ENCODE peak calls at places on chromosome 4, in six cellular contexts. D is lower lobe of right lung, P is colonic mucosa, N is left ventricle myocardium inferior, O is thoracic aorta, H is Peyer's patch. U is an unnamed sample.

GRCh38 chr4:117691572-117692351 is 342.5 kb upstream of the NDST3 start:
- DNase-seq in D (no peak), P (no peak), N (no peak), O (no peak), H (no peak), U (peak; percentile 32)

GRCh38 chr4:89056953-89057398 is at the start of gene FAM13A:
- DNase-seq in D (peak; percentile 76), P (peak; percentile 81), N (peak; percentile 68), O (peak; percentile 59), H (peak; percentile 23), U (peak; percentile 90)

GRCh38 chr4:112982677-112983076 is 66.8 kb upstream of the ANK2 start:
- DNase-seq in D (no peak), P (no peak), N (no peak), O (no peak), H (no peak), U (no peak)

GRCh38 chr4:52780206-52780605 is 29.0 kb upstream of the ERVMER34-1 start:
- DNase-seq in D (no peak), P (no peak), N (peak; percentile 34), O (no peak), H (no peak), U (peak; percentile 34)

GRCh38 chr4:3369781-3370660 is 71.7 kb upstream of the HGFAC start:
- DNase-seq in D (peak; percentile 45), P (no peak), N (peak; percentile 66), O (no peak), H (peak; percentile 29), U (peak; percentile 83)

GRCh38 chr4:176478076-176478475 is 158.3 kb downstream of the SPCS3 start:
- DNase-seq in D (no peak), P (no peak), N (no peak), O (no peak), H (no peak), U (no peak)

GRCh38 chr4:45280121-45280520 is 553.8 kb upstream of the GNPDA2 start:
- DNase-seq in D (no peak), P (no peak), N (no peak), O (no peak), H (no peak), U (no peak)

GRCh38 chr4:24840826-24841587 is 45.6 kb downstream of the SOD3 start:
- DNase-seq in D (no peak), P (no peak), N (no peak), O (no peak), H (no peak), U (no peak)

GRCh38 chr4:128649575-128650205 is 159.8 kb upstream of the JADE1 start:
- DNase-seq in D (no peak), P (peak; percentile 53), N (no peak), O (no peak), H (no peak), U (no peak)

GRCh38 chr4:128322986-128323385 is 35.4 kb upstream of the PGRMC2 start:
- DNase-seq in D (no peak), P (no peak), N (no peak), O (no peak), H (no peak), U (no peak)

GRCh38 chr4:15996773-15997172 is 33.8 kb upstream of the FGFBP2 start:
- DNase-seq in D (no peak), P (no peak), N (no peak), O (no peak), H (no peak), U (no peak)

GRCh38 chr4:138757432-138757831 is 258.1 kb upstream of the NOCT start:
- DNase-seq in D (no peak), P (no peak), N (no peak), O (no peak), H (no peak), U (no peak)

GRCh38 chr4:22969314-22969896 is 276.7 kb downstream of the GBA3 start:
- DNase-seq in D (no peak), P (peak; percentile 19), N (no peak), O (no peak), H (no peak), U (no peak)

GRCh38 chr4:33493231-33493630 is 2751.1 kb downstream of the ARAP2 start:
- DNase-seq in D (no peak), P (no peak), N (no peak), O (no peak), H (no peak), U (no peak)

GRCh38 chr4:76147454-76148141 is 599 bp downstream of the NUP54 start:
- DNase-seq in D (peak; percentile 72), P (peak; percentile 73), N (peak; percentile 18), O (peak; percentile 31), H (peak; percentile 21), U (peak; percentile 77)

GRCh38 chr4:118396881-118397666 is 44.3 kb upstream of the PRSS12 start:
- DNase-seq in D (no peak), P (no peak), N (no peak), O (no peak), H (no peak), U (no peak)

GRCh38 chr4:118086334-118086733 is 52.0 kb downstream of the NDST3 start:
- DNase-seq in D (no peak), P (no peak), N (no peak), O (no peak), H (no peak), U (no peak)

GRCh38 chr4:81625422-81626417 is 154.0 kb upstream of the RASGEF1B start:
- DNase-seq in D (no peak), P (no peak), N (no peak), O (no peak), H (no peak), U (no peak)

GRCh38 chr4:23952258-23952657 is 62.4 kb upstream of the PPARGC1A start:
- DNase-seq in D (no peak), P (no peak), N (no peak), O (no peak), H (no peak), U (no peak)

GRCh38 chr4:6990661-6991060 is 52.5 kb upstream of the TADA2B start:
- DNase-seq in D (no peak), P (no peak), N (no peak), O (no peak), H (no peak), U (no peak)

GRCh38 chr4:6988016-6988715 is 55.0 kb upstream of the TADA2B start:
- DNase-seq in D (no peak), P (no peak), N (no peak), O (no peak), H (no peak), U (no peak)

GRCh38 chr4:6987566-6987920 is 55.6 kb upstream of the TADA2B start:
- DNase-seq in D (no peak), P (no peak), N (no peak), O (no peak), H (no peak), U (no peak)

GRCh38 chr4:6991249-6991648 is 51.9 kb upstream of the TADA2B start:
- DNase-seq in D (no peak), P (no peak), N (no peak), O (no peak), H (no peak), U (no peak)

DNA sequence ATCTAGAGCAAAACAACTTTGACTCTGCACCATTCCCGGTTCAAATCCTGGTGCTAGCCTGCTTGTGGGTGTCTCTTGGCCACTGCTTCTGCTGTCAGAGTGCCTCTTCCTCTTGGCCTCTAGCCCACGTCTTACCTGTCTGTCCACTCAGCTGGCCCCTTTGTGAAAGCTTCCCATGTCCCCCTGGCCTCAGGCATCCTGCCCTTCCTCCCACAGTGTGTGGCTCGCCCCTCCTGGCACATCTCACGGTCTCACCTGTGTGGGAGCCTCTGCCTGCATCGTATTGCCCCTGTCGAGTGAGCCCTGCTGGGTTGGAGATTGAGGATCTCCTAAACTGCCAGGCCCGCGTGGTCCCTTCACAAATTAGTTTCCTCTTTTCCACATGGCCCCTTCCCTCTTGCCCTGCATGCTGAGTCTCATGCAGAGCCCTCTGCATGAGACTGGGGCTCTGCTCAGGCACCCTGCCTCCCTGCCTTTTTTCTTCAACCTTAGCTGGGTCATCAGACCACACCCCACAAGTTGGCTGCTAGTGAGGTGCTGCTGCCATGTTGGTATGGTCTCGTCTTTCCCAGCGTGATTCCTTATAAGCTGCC is 53.7 kb upstream of the TADA2B start:
- DNase-seq in D (no peak), P (no peak), N (no peak), O (no peak), H (no peak), U (no peak)
- H3K4me1 ChIP-seq in D (peaks cover 72% of the 10 kb centered on the region), P (peaks cover 14% of the 10 kb centered on the region), N (peaks cover 88% of the 10 kb centered on the region), O (peaks cover 58% of the 10 kb centered on the region), H (no peaks in the 10 kb centered on the region), U (peaks cover 11% of the 10 kb centered on the region)

GRCh38 chr4:37889849-37890500 is 909 bp upstream of the TBC1D1 start:
- DNase-seq in D (no peak), P (no peak), N (peak; percentile 48), O (no peak), H (no peak), U (peak; percentile 33)
- H3K27ac ChIP-seq in D (peak overlapping the region; percentile 84), P (peak overlapping the region; percentile 47), N (peak overlapping the region; percentile 94), O (peak overlapping the region; percentile 92), H (peak overlapping the region; percentile 94), U (peak overlapping the region; percentile 92)

GRCh38 chr4:40140206-40140605 is 56.6 kb upstream of the RHOH start:
- DNase-seq in D (no peak), P (no peak), N (no peak), O (no peak), H (no peak), U (no peak)

GRCh38 chr4:40130401-40131036 is 66.3 kb upstream of the RHOH start:
- DNase-seq in D (no peak), P (no peak), N (no peak), O (no peak), H (no peak), U (no peak)

GRCh38 chr4:40132816-40133215 is 64.0 kb upstream of the RHOH start:
- DNase-seq in D (no peak), P (no peak), N (no peak), O (no peak), H (no peak), U (no peak)

GRCh38 chr4:40134206-40134917 is 62.5 kb upstream of the RHOH start:
- DNase-seq in D (no peak), P (no peak), N (no peak), O (no peak), H (no peak), U (no peak)
- H3K4me1 ChIP-seq in D (no peaks in the 10 kb centered on the region), P (no peaks in the 10 kb centered on the region), N (no peaks in the 10 kb centered on the region), O (no peaks in the 10 kb centered on the region), H (no peaks in the 10 kb centered on the region), U (no peaks in the 10 kb centered on the region)

GRCh38 chr4:79663157-79663556 is 255.1 kb upstream of the GK2 start:
- DNase-seq in D (no peak), P (no peak), N (no peak), O (no peak), H (no peak), U (no peak)

GRCh38 chr4:79661196-79661595 is 253.2 kb upstream of the GK2 start:
- DNase-seq in D (no peak), P (no peak), N (no peak), O (no peak), H (no peak), U (no peak)

GRCh38 chr4:79666875-79667274 is 258.8 kb upstream of the GK2 start:
- DNase-seq in D (no peak), P (no peak), N (no peak), O (no peak), H (no peak), U (no peak)

GRCh38 chr4:79662651-79663050 is 254.6 kb upstream of the GK2 start:
- DNase-seq in D (no peak), P (no peak), N (no peak), O (no peak), H (no peak), U (no peak)

DNA sequence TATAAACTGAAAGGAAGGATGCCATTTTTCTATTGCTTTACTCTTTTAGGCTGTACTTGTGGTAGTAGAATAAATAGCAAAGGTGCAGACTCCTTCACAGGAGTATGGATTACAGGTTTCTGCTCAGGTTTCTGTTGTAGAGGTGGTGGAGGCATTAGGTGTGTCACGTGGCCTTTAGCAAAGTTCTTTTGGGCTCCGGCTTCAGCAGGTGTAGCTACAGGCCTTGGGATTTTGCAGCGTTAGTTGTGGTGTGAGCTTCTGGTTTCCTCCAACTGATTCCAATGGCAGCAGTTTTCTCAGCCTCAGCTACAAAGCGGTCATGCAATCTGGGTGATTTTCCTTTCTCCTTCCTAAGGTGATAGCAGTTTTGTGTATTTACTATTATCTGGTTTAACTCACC is 255.8 kb upstream of the GK2 start:
- DNase-seq in D (no peak), P (no peak), N (no peak), O (no peak), H (no peak), U (no peak)
- H3K27ac ChIP-seq in D (no peak overlapping the region), P (no peak overlapping the region), N (no peak overlapping the region), O (no peak overlapping the region), H (no peak overlapping the region), U (no peak overlapping the region)